ENCODE peak calls at places on chromosomes 12 and 14, in eight cellular contexts. W, G, H, L, N, A, M and Z are unnamed samples.

GRCh38 chr12:105104762-105105161 is 2.8 kb upstream of the WASHC4 start:
- DNase-seq in W (no peak), M (no peak), L (no peak), N (no peak), A (no peak), H (no peak), G (no peak), Z (no peak)

GRCh38 chr14:70905316-70905715 is 1.9 kb upstream of the PCNX1 start:
- DNase-seq in G (peak), H (peak), L (no peak), W (peak), M (no peak), A (no peak), N (no peak), Z (no peak)

GRCh38 chr12:53591301-53592206 is 34.6 kb downstream of the ATF7 start:
- DNase-seq in N (no peak), L (no peak), A (no peak), H (peak), M (no peak), W (no peak), G (no peak), Z (no peak)

GRCh38 chr12:115943630-115944391 is 333.7 kb downstream of the MED13L start:
- DNase-seq in L (no peak), W (no peak), N (peak), G (peak), A (no peak), M (no peak), H (peak), Z (no peak)

GRCh38 chr12:56658921-56659320 is 13.1 kb upstream of the ATP5F1B start:
- DNase-seq in A (no peak), N (no peak), L (no peak), W (no peak), M (no peak), H (no peak), G (no peak), Z (no peak)

GRCh38 chr14:32809255-32809654 is 129.4 kb upstream of the NPAS3 start:
- DNase-seq in A (no peak), M (peak), H (no peak), W (no peak), G (no peak), N (no peak), L (no peak), Z (no peak)

GRCh38 chr14:61130512-61131260 is 149.6 kb downstream of the SLC38A6 start:
- DNase-seq in A (no peak), M (no peak), L (no peak), H (no peak), G (no peak), N (no peak), W (no peak), Z (no peak)

GRCh38 chr12:54439096-54439495 is 20.0 kb upstream of the ITGA5 start:
- DNase-seq in W (no peak), G (no peak), L (no peak), H (no peak), M (no peak), N (no peak), A (no peak), Z (no peak)

GRCh38 chr14:90773705-90774104 is 42.5 kb downstream of the TTC7B start:
- DNase-seq in A (no peak), N (no peak), G (no peak), L (no peak), M (no peak), H (no peak), W (no peak), Z (no peak)

GRCh38 chr12:91506461-91506860 is 323.8 kb upstream of the DCN start:
- DNase-seq in M (no peak), N (no peak), G (no peak), L (no peak), A (no peak), W (no peak), H (no peak), Z (no peak)

GRCh38 chr14:28983279-28983678 is 216.7 kb downstream of the FOXG1 start:
- DNase-seq in A (no peak), M (no peak), G (no peak), W (no peak), N (no peak), L (no peak), H (no peak), Z (no peak)

GRCh38 chr12:43011383-43011926 is 421.9 kb upstream of the PRICKLE1 start:
- DNase-seq in H (no peak), A (no peak), N (no peak), G (no peak), M (no peak), W (no peak), L (no peak), Z (no peak)

GRCh38 chr12:100268835-100269564 is 2.0 kb downstream of the SCYL2 start:
- DNase-seq in L (no peak), A (no peak), G (no peak), M (no peak), H (no peak), W (no peak), N (no peak), Z (no peak)

GRCh38 chr12:19894803-19895202 is 455.5 kb downstream of the AEBP2 start:
- DNase-seq in H (no peak), G (no peak), L (no peak), M (no peak), W (no peak), A (no peak), N (no peak), Z (no peak)

GRCh38 chr12:120356567-120357030 is 12.4 kb downstream of the MSI1 start:
- DNase-seq in N (peak), L (peak), A (peak), W (peak), H (peak), M (peak), G (peak), Z (peak)